ENCODE peak calls at places on chromosomes 2 and 18, in six cellular contexts. One of them, this sample, is unnamed.
A peak's percentile ranks its signal among the peaks of the same experiment; 100 is the strongest.

GRCh38 chr2:183998797-183999190 is 599.5 kb upstream of the ZNF804A start:
- DNase-seq in mucosa of gallbladder: no peak
- DNase-seq in central memory CD4-positive, alpha-beta T cell: no peak
- DNase-seq in stimulated activated naive CD8-positive, alpha-beta T cell treated with anti-CD3 and anti-CD28 coated beads, Interleukin-15, Interleukin-2, amounts not matched to agents 100 U/mL and 50 U/mL, for 24 hours: no peak
- DNase-seq in iPS DF 19.7: no peak
- DNase-seq in left colon: no peak
- DNase-seq in this sample: no peak

GRCh38 chr2:127175821-127176354 is 44.2 kb downstream of the CYP27C1 start:
- DNase-seq in mucosa of gallbladder: peak; percentile 39
- DNase-seq in central memory CD4-positive, alpha-beta T cell: no peak
- DNase-seq in stimulated activated naive CD8-positive, alpha-beta T cell treated with anti-CD3 and anti-CD28 coated beads, Interleukin-15, Interleukin-2, amounts not matched to agents 100 U/mL and 50 U/mL, for 24 hours: no peak
- DNase-seq in iPS DF 19.7: no peak
- DNase-seq in left colon: peak; percentile 41
- DNase-seq in this sample: no peak

GRCh38 chr18:60413944-60414547 is 41.5 kb upstream of the MC4R start:
- DNase-seq in mucosa of gallbladder: no peak
- DNase-seq in central memory CD4-positive, alpha-beta T cell: no peak
- DNase-seq in stimulated activated naive CD8-positive, alpha-beta T cell treated with anti-CD3 and anti-CD28 coated beads, Interleukin-15, Interleukin-2, amounts not matched to agents 100 U/mL and 50 U/mL, for 24 hours: no peak
- DNase-seq in iPS DF 19.7: peak; percentile 15
- DNase-seq in left colon: no peak
- DNase-seq in this sample: no peak

GRCh38 chr2:126342457-126342856 is 313.5 kb upstream of the GYPC start:
- DNase-seq in mucosa of gallbladder: no peak
- DNase-seq in central memory CD4-positive, alpha-beta T cell: no peak
- DNase-seq in stimulated activated naive CD8-positive, alpha-beta T cell treated with anti-CD3 and anti-CD28 coated beads, Interleukin-15, Interleukin-2, amounts not matched to agents 100 U/mL and 50 U/mL, for 24 hours: no peak
- DNase-seq in iPS DF 19.7: no peak
- DNase-seq in left colon: no peak
- DNase-seq in this sample: no peak

GRCh38 chr2:120001461-120001860 is 11.4 kb upstream of the EPB41L5 start:
- DNase-seq in mucosa of gallbladder: no peak
- DNase-seq in central memory CD4-positive, alpha-beta T cell: no peak
- DNase-seq in stimulated activated naive CD8-positive, alpha-beta T cell treated with anti-CD3 and anti-CD28 coated beads, Interleukin-15, Interleukin-2, amounts not matched to agents 100 U/mL and 50 U/mL, for 24 hours: no peak
- DNase-seq in iPS DF 19.7: no peak
- DNase-seq in left colon: no peak
- DNase-seq in this sample: no peak

GRCh38 chr2:159225025-159226016 is 61.2 kb downstream of the WDSUB1 start:
- DNase-seq in mucosa of gallbladder: no peak
- DNase-seq in central memory CD4-positive, alpha-beta T cell: no peak
- DNase-seq in stimulated activated naive CD8-positive, alpha-beta T cell treated with anti-CD3 and anti-CD28 coated beads, Interleukin-15, Interleukin-2, amounts not matched to agents 100 U/mL and 50 U/mL, for 24 hours: no peak
- DNase-seq in iPS DF 19.7: no peak
- DNase-seq in left colon: no peak
- DNase-seq in this sample: no peak

GRCh38 chr2:240139666-240140393 is 628 bp downstream of the OTOS start:
- DNase-seq in mucosa of gallbladder: no peak
- DNase-seq in central memory CD4-positive, alpha-beta T cell: no peak
- DNase-seq in stimulated activated naive CD8-positive, alpha-beta T cell treated with anti-CD3 and anti-CD28 coated beads, Interleukin-15, Interleukin-2, amounts not matched to agents 100 U/mL and 50 U/mL, for 24 hours: no peak
- DNase-seq in iPS DF 19.7: no peak
- DNase-seq in left colon: peak; percentile 11
- DNase-seq in this sample: no peak

GRCh38 chr2:67917332-67918054 is 145.3 kb downstream of the C1D start:
- DNase-seq in mucosa of gallbladder: no peak
- DNase-seq in central memory CD4-positive, alpha-beta T cell: no peak
- DNase-seq in stimulated activated naive CD8-positive, alpha-beta T cell treated with anti-CD3 and anti-CD28 coated beads, Interleukin-15, Interleukin-2, amounts not matched to agents 100 U/mL and 50 U/mL, for 24 hours: no peak
- DNase-seq in iPS DF 19.7: no peak
- DNase-seq in left colon: no peak
- DNase-seq in this sample: no peak

GRCh38 chr2:8761529-8762164 is 75.8 kb downstream of the KIDINS220 start:
- DNase-seq in mucosa of gallbladder: no peak
- DNase-seq in central memory CD4-positive, alpha-beta T cell: no peak
- DNase-seq in stimulated activated naive CD8-positive, alpha-beta T cell treated with anti-CD3 and anti-CD28 coated beads, Interleukin-15, Interleukin-2, amounts not matched to agents 100 U/mL and 50 U/mL, for 24 hours: no peak
- DNase-seq in iPS DF 19.7: no peak
- DNase-seq in left colon: no peak
- DNase-seq in this sample: no peak

GRCh38 chr2:233092446-233093438 is 32.6 kb downstream of the INPP5D start:
- DNase-seq in mucosa of gallbladder: no peak
- DNase-seq in central memory CD4-positive, alpha-beta T cell: no peak
- DNase-seq in stimulated activated naive CD8-positive, alpha-beta T cell treated with anti-CD3 and anti-CD28 coated beads, Interleukin-15, Interleukin-2, amounts not matched to agents 100 U/mL and 50 U/mL, for 24 hours: no peak
- DNase-seq in iPS DF 19.7: no peak
- DNase-seq in left colon: no peak
- DNase-seq in this sample: no peak

GRCh38 chr2:147288131-147288530 is 556.7 kb upstream of the ACVR2A start:
- DNase-seq in mucosa of gallbladder: no peak
- DNase-seq in central memory CD4-positive, alpha-beta T cell: peak; percentile 54
- DNase-seq in stimulated activated naive CD8-positive, alpha-beta T cell treated with anti-CD3 and anti-CD28 coated beads, Interleukin-15, Interleukin-2, amounts not matched to agents 100 U/mL and 50 U/mL, for 24 hours: no peak
- DNase-seq in iPS DF 19.7: no peak
- DNase-seq in left colon: no peak
- DNase-seq in this sample: no peak

GRCh38 chr2:187956906-187957534 is 334.7 kb upstream of the GULP1 start:
- DNase-seq in mucosa of gallbladder: no peak
- DNase-seq in central memory CD4-positive, alpha-beta T cell: no peak
- DNase-seq in stimulated activated naive CD8-positive, alpha-beta T cell treated with anti-CD3 and anti-CD28 coated beads, Interleukin-15, Interleukin-2, amounts not matched to agents 100 U/mL and 50 U/mL, for 24 hours: no peak
- DNase-seq in iPS DF 19.7: no peak
- DNase-seq in left colon: no peak
- DNase-seq in this sample: no peak

GRCh38 chr2:174336403-174337336 is 1.9 kb downstream of the SP9 start:
- DNase-seq in mucosa of gallbladder: no peak
- DNase-seq in central memory CD4-positive, alpha-beta T cell: no peak
- DNase-seq in stimulated activated naive CD8-positive, alpha-beta T cell treated with anti-CD3 and anti-CD28 coated beads, Interleukin-15, Interleukin-2, amounts not matched to agents 100 U/mL and 50 U/mL, for 24 hours: peak; percentile 58
- DNase-seq in iPS DF 19.7: no peak
- DNase-seq in left colon: no peak
- DNase-seq in this sample: no peak

GRCh38 chr18:23573948-23574431 is 12.3 kb downstream of the NPC1 start:
- DNase-seq in mucosa of gallbladder: no peak
- DNase-seq in central memory CD4-positive, alpha-beta T cell: peak; percentile 48
- DNase-seq in stimulated activated naive CD8-positive, alpha-beta T cell treated with anti-CD3 and anti-CD28 coated beads, Interleukin-15, Interleukin-2, amounts not matched to agents 100 U/mL and 50 U/mL, for 24 hours: peak; percentile 43
- DNase-seq in iPS DF 19.7: no peak
- DNase-seq in left colon: no peak
- DNase-seq in this sample: no peak

GRCh38 chr2:84676295-84676694 is 160.0 kb downstream of the DNAH6 start:
- DNase-seq in mucosa of gallbladder: no peak
- DNase-seq in central memory CD4-positive, alpha-beta T cell: no peak
- DNase-seq in stimulated activated naive CD8-positive, alpha-beta T cell treated with anti-CD3 and anti-CD28 coated beads, Interleukin-15, Interleukin-2, amounts not matched to agents 100 U/mL and 50 U/mL, for 24 hours: no peak
- DNase-seq in iPS DF 19.7: no peak
- DNase-seq in left colon: no peak
- DNase-seq in this sample: no peak

GRCh38 chr2:210586381-210586780 is 30.0 kb downstream of the CPS1 start:
- DNase-seq in mucosa of gallbladder: no peak
- DNase-seq in central memory CD4-positive, alpha-beta T cell: no peak
- DNase-seq in stimulated activated naive CD8-positive, alpha-beta T cell treated with anti-CD3 and anti-CD28 coated beads, Interleukin-15, Interleukin-2, amounts not matched to agents 100 U/mL and 50 U/mL, for 24 hours: no peak
- DNase-seq in iPS DF 19.7: no peak
- DNase-seq in left colon: no peak
- DNase-seq in this sample: no peak

GRCh38 chr2:119606674-119607073 is 62.4 kb downstream of the CFAP221 start:
- DNase-seq in mucosa of gallbladder: no peak
- DNase-seq in central memory CD4-positive, alpha-beta T cell: no peak
- DNase-seq in stimulated activated naive CD8-positive, alpha-beta T cell treated with anti-CD3 and anti-CD28 coated beads, Interleukin-15, Interleukin-2, amounts not matched to agents 100 U/mL and 50 U/mL, for 24 hours: no peak
- DNase-seq in iPS DF 19.7: no peak
- DNase-seq in left colon: no peak
- DNase-seq in this sample: no peak

GRCh38 chr2:218125626-218126080 is at the start of gene CXCR2:
- DNase-seq in mucosa of gallbladder: no peak
- DNase-seq in central memory CD4-positive, alpha-beta T cell: no peak
- DNase-seq in stimulated activated naive CD8-positive, alpha-beta T cell treated with anti-CD3 and anti-CD28 coated beads, Interleukin-15, Interleukin-2, amounts not matched to agents 100 U/mL and 50 U/mL, for 24 hours: no peak
- DNase-seq in iPS DF 19.7: no peak
- DNase-seq in left colon: no peak
- DNase-seq in this sample: no peak

GRCh38 chr2:149472413-149472812 is 115.2 kb downstream of the MMADHC start:
- DNase-seq in mucosa of gallbladder: no peak
- DNase-seq in central memory CD4-positive, alpha-beta T cell: no peak
- DNase-seq in stimulated activated naive CD8-positive, alpha-beta T cell treated with anti-CD3 and anti-CD28 coated beads, Interleukin-15, Interleukin-2, amounts not matched to agents 100 U/mL and 50 U/mL, for 24 hours: no peak
- DNase-seq in iPS DF 19.7: no peak
- DNase-seq in left colon: no peak
- DNase-seq in this sample: no peak

GRCh38 chr2:240922982-240923537 is 16.9 kb downstream of the CROCC2 start:
- DNase-seq in mucosa of gallbladder: no peak
- DNase-seq in central memory CD4-positive, alpha-beta T cell: no peak
- DNase-seq in stimulated activated naive CD8-positive, alpha-beta T cell treated with anti-CD3 and anti-CD28 coated beads, Interleukin-15, Interleukin-2, amounts not matched to agents 100 U/mL and 50 U/mL, for 24 hours: peak; percentile 2
- DNase-seq in iPS DF 19.7: no peak
- DNase-seq in left colon: peak; percentile 15
- DNase-seq in this sample: no peak

GRCh38 chr2:45433363-45433762 is 177.7 kb downstream of the SRBD1 start:
- DNase-seq in mucosa of gallbladder: no peak
- DNase-seq in central memory CD4-positive, alpha-beta T cell: no peak
- DNase-seq in stimulated activated naive CD8-positive, alpha-beta T cell treated with anti-CD3 and anti-CD28 coated beads, Interleukin-15, Interleukin-2, amounts not matched to agents 100 U/mL and 50 U/mL, for 24 hours: no peak
- DNase-seq in iPS DF 19.7: no peak
- DNase-seq in left colon: no peak
- DNase-seq in this sample: no peak

GRCh38 chr2:207051345-207051959 is 112.1 kb downstream of the CPO start:
- DNase-seq in mucosa of gallbladder: no peak
- DNase-seq in central memory CD4-positive, alpha-beta T cell: no peak
- DNase-seq in stimulated activated naive CD8-positive, alpha-beta T cell treated with anti-CD3 and anti-CD28 coated beads, Interleukin-15, Interleukin-2, amounts not matched to agents 100 U/mL and 50 U/mL, for 24 hours: no peak
- DNase-seq in iPS DF 19.7: no peak
- DNase-seq in left colon: no peak
- DNase-seq in this sample: no peak

GRCh38 chr2:112644155-112644932 is 1.4 kb upstream of the SLC20A1 start:
- DNase-seq in mucosa of gallbladder: peak; percentile 69
- DNase-seq in central memory CD4-positive, alpha-beta T cell: no peak
- DNase-seq in stimulated activated naive CD8-positive, alpha-beta T cell treated with anti-CD3 and anti-CD28 coated beads, Interleukin-15, Interleukin-2, amounts not matched to agents 100 U/mL and 50 U/mL, for 24 hours: no peak
- DNase-seq in iPS DF 19.7: no peak
- DNase-seq in left colon: peak; percentile 73
- DNase-seq in this sample: no peak

GRCh38 chr2:120546077-120546864 is 189.4 kb upstream of the GLI2 start:
- DNase-seq in mucosa of gallbladder: no peak
- DNase-seq in central memory CD4-positive, alpha-beta T cell: no peak
- DNase-seq in stimulated activated naive CD8-positive, alpha-beta T cell treated with anti-CD3 and anti-CD28 coated beads, Interleukin-15, Interleukin-2, amounts not matched to agents 100 U/mL and 50 U/mL, for 24 hours: no peak
- DNase-seq in iPS DF 19.7: no peak
- DNase-seq in left colon: peak; percentile 43
- DNase-seq in this sample: no peak

GRCh38 chr2:240556553-240557100 is 1.2 kb downstream of the ANKMY1 start:
- DNase-seq in mucosa of gallbladder: peak; percentile 12
- DNase-seq in central memory CD4-positive, alpha-beta T cell: peak; percentile 63
- DNase-seq in stimulated activated naive CD8-positive, alpha-beta T cell treated with anti-CD3 and anti-CD28 coated beads, Interleukin-15, Interleukin-2, amounts not matched to agents 100 U/mL and 50 U/mL, for 24 hours: peak; percentile 64
- DNase-seq in iPS DF 19.7: no peak
- DNase-seq in left colon: no peak
- DNase-seq in this sample: no peak

GRCh38 chr18:54232485-54233227 is 8.2 kb upstream of the MBD2 start:
- DNase-seq in mucosa of gallbladder: no peak
- DNase-seq in central memory CD4-positive, alpha-beta T cell: no peak
- DNase-seq in stimulated activated naive CD8-positive, alpha-beta T cell treated with anti-CD3 and anti-CD28 coated beads, Interleukin-15, Interleukin-2, amounts not matched to agents 100 U/mL and 50 U/mL, for 24 hours: no peak
- DNase-seq in iPS DF 19.7: no peak
- DNase-seq in left colon: no peak
- DNase-seq in this sample: no peak

GRCh38 chr2:192551760-192552159 is 357.0 kb upstream of the TMEFF2 start:
- DNase-seq in mucosa of gallbladder: no peak
- DNase-seq in central memory CD4-positive, alpha-beta T cell: no peak
- DNase-seq in stimulated activated naive CD8-positive, alpha-beta T cell treated with anti-CD3 and anti-CD28 coated beads, Interleukin-15, Interleukin-2, amounts not matched to agents 100 U/mL and 50 U/mL, for 24 hours: no peak
- DNase-seq in iPS DF 19.7: no peak
- DNase-seq in left colon: no peak
- DNase-seq in this sample: no peak

GRCh38 chr18:8816805-8817204 is 111.4 kb downstream of the MTCL1 start:
- DNase-seq in mucosa of gallbladder: no peak
- DNase-seq in central memory CD4-positive, alpha-beta T cell: no peak
- DNase-seq in stimulated activated naive CD8-positive, alpha-beta T cell treated with anti-CD3 and anti-CD28 coated beads, Interleukin-15, Interleukin-2, amounts not matched to agents 100 U/mL and 50 U/mL, for 24 hours: no peak
- DNase-seq in iPS DF 19.7: no peak
- DNase-seq in left colon: no peak
- DNase-seq in this sample: no peak

GRCh38 chr2:88658318-88658717 is 31.1 kb upstream of the EIF2AK3 start:
- DNase-seq in mucosa of gallbladder: no peak
- DNase-seq in central memory CD4-positive, alpha-beta T cell: no peak
- DNase-seq in stimulated activated naive CD8-positive, alpha-beta T cell treated with anti-CD3 and anti-CD28 coated beads, Interleukin-15, Interleukin-2, amounts not matched to agents 100 U/mL and 50 U/mL, for 24 hours: no peak
- DNase-seq in iPS DF 19.7: no peak
- DNase-seq in left colon: no peak
- DNase-seq in this sample: no peak

GRCh38 chr2:57760448-57760847 is 286.2 kb upstream of the VRK2 start:
- DNase-seq in mucosa of gallbladder: no peak
- DNase-seq in central memory CD4-positive, alpha-beta T cell: no peak
- DNase-seq in stimulated activated naive CD8-positive, alpha-beta T cell treated with anti-CD3 and anti-CD28 coated beads, Interleukin-15, Interleukin-2, amounts not matched to agents 100 U/mL and 50 U/mL, for 24 hours: no peak
- DNase-seq in iPS DF 19.7: no peak
- DNase-seq in left colon: no peak
- DNase-seq in this sample: no peak

GRCh38 chr18:59748628-59749360 is 51.6 kb upstream of the CCBE1 start:
- DNase-seq in mucosa of gallbladder: no peak
- DNase-seq in central memory CD4-positive, alpha-beta T cell: no peak
- DNase-seq in stimulated activated naive CD8-positive, alpha-beta T cell treated with anti-CD3 and anti-CD28 coated beads, Interleukin-15, Interleukin-2, amounts not matched to agents 100 U/mL and 50 U/mL, for 24 hours: no peak
- DNase-seq in iPS DF 19.7: no peak
- DNase-seq in left colon: no peak
- DNase-seq in this sample: no peak

GRCh38 chr18:24016643-24017042 is 2.1 kb downstream of the TTC39C start:
- DNase-seq in mucosa of gallbladder: no peak
- DNase-seq in central memory CD4-positive, alpha-beta T cell: no peak
- DNase-seq in stimulated activated naive CD8-positive, alpha-beta T cell treated with anti-CD3 and anti-CD28 coated beads, Interleukin-15, Interleukin-2, amounts not matched to agents 100 U/mL and 50 U/mL, for 24 hours: no peak
- DNase-seq in iPS DF 19.7: no peak
- DNase-seq in left colon: no peak
- DNase-seq in this sample: no peak

GRCh38 chr2:81266106-81266505 is 961.6 kb upstream of the LRRTM1 start:
- DNase-seq in mucosa of gallbladder: no peak
- DNase-seq in central memory CD4-positive, alpha-beta T cell: no peak
- DNase-seq in stimulated activated naive CD8-positive, alpha-beta T cell treated with anti-CD3 and anti-CD28 coated beads, Interleukin-15, Interleukin-2, amounts not matched to agents 100 U/mL and 50 U/mL, for 24 hours: no peak
- DNase-seq in iPS DF 19.7: peak; percentile 2
- DNase-seq in left colon: no peak
- DNase-seq in this sample: no peak

GRCh38 chr2:122340246-122340645 is 584.8 kb downstream of the TSN start:
- DNase-seq in mucosa of gallbladder: no peak
- DNase-seq in central memory CD4-positive, alpha-beta T cell: no peak
- DNase-seq in stimulated activated naive CD8-positive, alpha-beta T cell treated with anti-CD3 and anti-CD28 coated beads, Interleukin-15, Interleukin-2, amounts not matched to agents 100 U/mL and 50 U/mL, for 24 hours: no peak
- DNase-seq in iPS DF 19.7: no peak
- DNase-seq in left colon: no peak
- DNase-seq in this sample: no peak

GRCh38 chr2:118729760-118730159 is 117.7 kb downstream of the EN1 start:
- DNase-seq in mucosa of gallbladder: no peak
- DNase-seq in central memory CD4-positive, alpha-beta T cell: no peak
- DNase-seq in stimulated activated naive CD8-positive, alpha-beta T cell treated with anti-CD3 and anti-CD28 coated beads, Interleukin-15, Interleukin-2, amounts not matched to agents 100 U/mL and 50 U/mL, for 24 hours: no peak
- DNase-seq in iPS DF 19.7: no peak
- DNase-seq in left colon: no peak
- DNase-seq in this sample: no peak

GRCh38 chr2:189581354-189582139 is 961 bp upstream of the SLC40A1 start:
- DNase-seq in mucosa of gallbladder: peak; percentile 40
- DNase-seq in central memory CD4-positive, alpha-beta T cell: peak; percentile 13
- DNase-seq in stimulated activated naive CD8-positive, alpha-beta T cell treated with anti-CD3 and anti-CD28 coated beads, Interleukin-15, Interleukin-2, amounts not matched to agents 100 U/mL and 50 U/mL, for 24 hours: peak; percentile 10
- DNase-seq in iPS DF 19.7: peak; percentile 61
- DNase-seq in left colon: peak; percentile 43
- DNase-seq in this sample: no peak

GRCh38 chr2:169303579-169304285 is 58.6 kb downstream of the LRP2 start:
- DNase-seq in mucosa of gallbladder: no peak
- DNase-seq in central memory CD4-positive, alpha-beta T cell: no peak
- DNase-seq in stimulated activated naive CD8-positive, alpha-beta T cell treated with anti-CD3 and anti-CD28 coated beads, Interleukin-15, Interleukin-2, amounts not matched to agents 100 U/mL and 50 U/mL, for 24 hours: no peak
- DNase-seq in iPS DF 19.7: no peak
- DNase-seq in left colon: no peak
- DNase-seq in this sample: no peak

GRCh38 chr18:8217041-8217564 is 392.1 kb upstream of the RAB12 start:
- DNase-seq in mucosa of gallbladder: no peak
- DNase-seq in central memory CD4-positive, alpha-beta T cell: no peak
- DNase-seq in stimulated activated naive CD8-positive, alpha-beta T cell treated with anti-CD3 and anti-CD28 coated beads, Interleukin-15, Interleukin-2, amounts not matched to agents 100 U/mL and 50 U/mL, for 24 hours: no peak
- DNase-seq in iPS DF 19.7: no peak
- DNase-seq in left colon: no peak
- DNase-seq in this sample: peak; percentile 12

GRCh38 chr2:109349555-109350430 is 220.8 kb downstream of the SH3RF3 start:
- DNase-seq in mucosa of gallbladder: no peak
- DNase-seq in central memory CD4-positive, alpha-beta T cell: no peak
- DNase-seq in stimulated activated naive CD8-positive, alpha-beta T cell treated with anti-CD3 and anti-CD28 coated beads, Interleukin-15, Interleukin-2, amounts not matched to agents 100 U/mL and 50 U/mL, for 24 hours: no peak
- DNase-seq in iPS DF 19.7: no peak
- DNase-seq in left colon: no peak
- DNase-seq in this sample: no peak

This sample was measured in brain pericyte.